ENCODE peak calls at places on chromosomes 6 and 20, in ten cellular contexts. One of them, this sample, is unnamed.
A peak's percentile ranks its signal among the peaks of the same experiment; 100 is the strongest.

GRCh38 chr20:49747707-49748524 is 34.2 kb upstream of the B4GALT5 start:
- DNase-seq in esophagus squamous epithelium: no peak
- DNase-seq in breast epithelium: peak; percentile 86
- DNase-seq in H54: no peak
- DNase-seq in IMR-90: peak; percentile 50
- DNase-seq in esophagus muscularis mucosa: peak; percentile 95
- DNase-seq in Peyer's patch: peak; percentile 29
- DNase-seq in sigmoid colon: peak; percentile 97
- DNase-seq in endothelial cell of umbilical vein: peak; percentile 69
- DNase-seq in GM12878: no peak
- DNase-seq in this sample: peak; percentile 79

GRCh38 chr6:150038202-150038830 is 13.0 kb upstream of the RAET1L start:
- DNase-seq in sigmoid colon: no peak
- DNase-seq in endothelial cell of umbilical vein: no peak
- DNase-seq in H54: no peak
- DNase-seq in Peyer's patch: no peak
- DNase-seq in breast epithelium: no peak
- DNase-seq in esophagus squamous epithelium: no peak
- DNase-seq in GM12878: no peak
- DNase-seq in IMR-90: no peak
- DNase-seq in esophagus muscularis mucosa: no peak
- DNase-seq in this sample: no peak

GRCh38 chr20:51140671-51141070 is 117.8 kb upstream of the KCNG1 start:
- DNase-seq in GM12878: no peak
- DNase-seq in H54: no peak
- DNase-seq in endothelial cell of umbilical vein: no peak
- DNase-seq in sigmoid colon: peak; percentile 12
- DNase-seq in esophagus squamous epithelium: no peak
- DNase-seq in Peyer's patch: no peak
- DNase-seq in IMR-90: no peak
- DNase-seq in esophagus muscularis mucosa: no peak
- DNase-seq in breast epithelium: no peak
- DNase-seq in this sample: no peak

GRCh38 chr6:132746049-132746448 is 11.7 kb downstream of the VNN2 start:
- DNase-seq in esophagus squamous epithelium: no peak
- DNase-seq in GM12878: no peak
- DNase-seq in Peyer's patch: no peak
- DNase-seq in H54: no peak
- DNase-seq in IMR-90: no peak
- DNase-seq in endothelial cell of umbilical vein: no peak
- DNase-seq in breast epithelium: no peak
- DNase-seq in esophagus muscularis mucosa: no peak
- DNase-seq in sigmoid colon: no peak
- DNase-seq in this sample: no peak

GRCh38 chr6:125835221-125835744 is 44.5 kb downstream of the NCOA7 start:
- DNase-seq in breast epithelium: no peak
- DNase-seq in endothelial cell of umbilical vein: peak; percentile 91
- DNase-seq in esophagus muscularis mucosa: no peak
- DNase-seq in Peyer's patch: no peak
- DNase-seq in sigmoid colon: peak; percentile 72
- DNase-seq in H54: no peak
- DNase-seq in GM12878: no peak
- DNase-seq in esophagus squamous epithelium: no peak
- DNase-seq in IMR-90: peak; percentile 75
- DNase-seq in this sample: no peak

GRCh38 chr20:62876826-62877728 is 15.5 kb upstream of the TCFL5 start:
- DNase-seq in H54: no peak
- DNase-seq in esophagus squamous epithelium: no peak
- DNase-seq in breast epithelium: peak; percentile 70
- DNase-seq in GM12878: no peak
- DNase-seq in sigmoid colon: peak; percentile 94
- DNase-seq in Peyer's patch: no peak
- DNase-seq in endothelial cell of umbilical vein: peak; percentile 65
- DNase-seq in IMR-90: no peak
- DNase-seq in esophagus muscularis mucosa: no peak
- DNase-seq in this sample: no peak

GRCh38 chr6:121548146-121548545 is 112.7 kb downstream of the GJA1 start:
- DNase-seq in esophagus squamous epithelium: no peak
- DNase-seq in H54: no peak
- DNase-seq in esophagus muscularis mucosa: no peak
- DNase-seq in Peyer's patch: no peak
- DNase-seq in GM12878: no peak
- DNase-seq in IMR-90: no peak
- DNase-seq in breast epithelium: no peak
- DNase-seq in endothelial cell of umbilical vein: no peak
- DNase-seq in sigmoid colon: no peak
- DNase-seq in this sample: no peak

GRCh38 chr6:100678027-100678426 is 203.1 kb downstream of the ASCC3 start:
- DNase-seq in Peyer's patch: no peak
- DNase-seq in GM12878: no peak
- DNase-seq in esophagus muscularis mucosa: no peak
- DNase-seq in breast epithelium: no peak
- DNase-seq in H54: no peak
- DNase-seq in sigmoid colon: no peak
- DNase-seq in endothelial cell of umbilical vein: no peak
- DNase-seq in esophagus squamous epithelium: no peak
- DNase-seq in IMR-90: peak; percentile 28
- DNase-seq in this sample: peak; percentile 16

GRCh38 chr20:25083773-25084615 is 2.1 kb upstream of the VSX1 start:
- DNase-seq in GM12878: no peak
- DNase-seq in endothelial cell of umbilical vein: no peak
- DNase-seq in Peyer's patch: peak; percentile 8
- DNase-seq in esophagus muscularis mucosa: no peak
- DNase-seq in H54: no peak
- DNase-seq in sigmoid colon: no peak
- DNase-seq in esophagus squamous epithelium: no peak
- DNase-seq in IMR-90: no peak
- DNase-seq in breast epithelium: no peak
- DNase-seq in this sample: no peak

GRCh38 chr20:53578492-53579222 is 15.0 kb downstream of the ZNF217 start:
- DNase-seq in esophagus squamous epithelium: peak; percentile 11
- DNase-seq in sigmoid colon: no peak
- DNase-seq in GM12878: peak; percentile 76
- DNase-seq in esophagus muscularis mucosa: no peak
- DNase-seq in Peyer's patch: peak; percentile 63
- DNase-seq in H54: peak; percentile 36
- DNase-seq in endothelial cell of umbilical vein: peak; percentile 90
- DNase-seq in IMR-90: peak; percentile 89
- DNase-seq in breast epithelium: peak; percentile 28
- DNase-seq in this sample: peak; percentile 93

GRCh38 chr6:8506123-8506522 is 70.8 kb upstream of the SLC35B3 start:
- DNase-seq in endothelial cell of umbilical vein: no peak
- DNase-seq in IMR-90: no peak
- DNase-seq in GM12878: no peak
- DNase-seq in esophagus muscularis mucosa: no peak
- DNase-seq in Peyer's patch: no peak
- DNase-seq in sigmoid colon: no peak
- DNase-seq in esophagus squamous epithelium: no peak
- DNase-seq in breast epithelium: no peak
- DNase-seq in H54: no peak
- DNase-seq in this sample: no peak

GRCh38 chr6:19410477-19410876 is 426.7 kb upstream of the ID4 start:
- DNase-seq in Peyer's patch: no peak
- DNase-seq in IMR-90: peak; percentile 51
- DNase-seq in esophagus muscularis mucosa: no peak
- DNase-seq in H54: peak; percentile 23
- DNase-seq in GM12878: no peak
- DNase-seq in breast epithelium: no peak
- DNase-seq in sigmoid colon: no peak
- DNase-seq in endothelial cell of umbilical vein: no peak
- DNase-seq in esophagus squamous epithelium: no peak
- DNase-seq in this sample: no peak

GRCh38 chr6:44062771-44063560 is 64.3 kb downstream of the MRPL14 start:
- DNase-seq in esophagus muscularis mucosa: no peak
- DNase-seq in esophagus squamous epithelium: no peak
- DNase-seq in GM12878: no peak
- DNase-seq in H54: no peak
- DNase-seq in Peyer's patch: no peak
- DNase-seq in breast epithelium: no peak
- DNase-seq in endothelial cell of umbilical vein: no peak
- DNase-seq in sigmoid colon: no peak
- DNase-seq in IMR-90: no peak
- DNase-seq in this sample: no peak

GRCh38 chr20:58023346-58023745 is 205.1 kb downstream of the ANKRD60 start:
- DNase-seq in H54: no peak
- DNase-seq in esophagus squamous epithelium: no peak
- DNase-seq in esophagus muscularis mucosa: no peak
- DNase-seq in GM12878: no peak
- DNase-seq in IMR-90: no peak
- DNase-seq in breast epithelium: no peak
- DNase-seq in sigmoid colon: no peak
- DNase-seq in endothelial cell of umbilical vein: no peak
- DNase-seq in Peyer's patch: no peak
- DNase-seq in this sample: no peak

GRCh38 chr20:10652185-10652584 is 21.6 kb downstream of the JAG1 start:
- DNase-seq in sigmoid colon: no peak
- DNase-seq in H54: no peak
- DNase-seq in esophagus squamous epithelium: no peak
- DNase-seq in GM12878: no peak
- DNase-seq in endothelial cell of umbilical vein: no peak
- DNase-seq in breast epithelium: no peak
- DNase-seq in Peyer's patch: no peak
- DNase-seq in IMR-90: no peak
- DNase-seq in esophagus muscularis mucosa: no peak
- DNase-seq in this sample: no peak

GRCh38 chr20:10649817-10650200 is 24.0 kb downstream of the JAG1 start:
- DNase-seq in endothelial cell of umbilical vein: no peak
- DNase-seq in breast epithelium: no peak
- DNase-seq in esophagus muscularis mucosa: no peak
- DNase-seq in H54: no peak
- DNase-seq in IMR-90: no peak
- DNase-seq in esophagus squamous epithelium: no peak
- DNase-seq in Peyer's patch: no peak
- DNase-seq in GM12878: no peak
- DNase-seq in sigmoid colon: no peak
- DNase-seq in this sample: no peak

GRCh38 chr20:10649080-10649816 is 24.6 kb downstream of the JAG1 start:
- DNase-seq in Peyer's patch: no peak
- DNase-seq in esophagus squamous epithelium: no peak
- DNase-seq in sigmoid colon: no peak
- DNase-seq in endothelial cell of umbilical vein: no peak
- DNase-seq in GM12878: no peak
- DNase-seq in H54: no peak
- DNase-seq in esophagus muscularis mucosa: no peak
- DNase-seq in breast epithelium: no peak
- DNase-seq in IMR-90: no peak
- DNase-seq in this sample: no peak

GRCh38 chr20:10652660-10653191 is 21.1 kb downstream of the JAG1 start:
- DNase-seq in sigmoid colon: peak; percentile 67
- DNase-seq in IMR-90: peak; percentile 17
- DNase-seq in H54: no peak
- DNase-seq in endothelial cell of umbilical vein: peak; percentile 53
- DNase-seq in esophagus muscularis mucosa: no peak
- DNase-seq in Peyer's patch: no peak
- DNase-seq in GM12878: no peak
- DNase-seq in breast epithelium: no peak
- DNase-seq in esophagus squamous epithelium: no peak
- DNase-seq in this sample: no peak

GRCh38 chr20:10651227-10651990 is 22.4 kb downstream of the JAG1 start:
- DNase-seq in GM12878: no peak
- DNase-seq in esophagus squamous epithelium: no peak
- DNase-seq in H54: no peak
- DNase-seq in Peyer's patch: no peak
- DNase-seq in sigmoid colon: peak; percentile 85
- DNase-seq in IMR-90: peak; percentile 59
- DNase-seq in breast epithelium: no peak
- DNase-seq in esophagus muscularis mucosa: no peak
- DNase-seq in endothelial cell of umbilical vein: peak; percentile 60
- DNase-seq in this sample: no peak
- TF ChIP-seq POLR2A in GM12878: no peak
- TF ChIP-seq POLR2A in esophagus squamous epithelium: no peak
- TF ChIP-seq POLR2A in H54: no peak
- TF ChIP-seq POLR2A in Peyer's patch: no peak
- TF ChIP-seq POLR2A in sigmoid colon: no peak
- TF ChIP-seq POLR2A in IMR-90: no peak
- TF ChIP-seq POLR2A in breast epithelium: no peak
- TF ChIP-seq POLR2A in esophagus muscularis mucosa: no peak
- TF ChIP-seq POLR2A in endothelial cell of umbilical vein: no peak
- TF ChIP-seq POLR2A in this sample: no peak

DNA sequence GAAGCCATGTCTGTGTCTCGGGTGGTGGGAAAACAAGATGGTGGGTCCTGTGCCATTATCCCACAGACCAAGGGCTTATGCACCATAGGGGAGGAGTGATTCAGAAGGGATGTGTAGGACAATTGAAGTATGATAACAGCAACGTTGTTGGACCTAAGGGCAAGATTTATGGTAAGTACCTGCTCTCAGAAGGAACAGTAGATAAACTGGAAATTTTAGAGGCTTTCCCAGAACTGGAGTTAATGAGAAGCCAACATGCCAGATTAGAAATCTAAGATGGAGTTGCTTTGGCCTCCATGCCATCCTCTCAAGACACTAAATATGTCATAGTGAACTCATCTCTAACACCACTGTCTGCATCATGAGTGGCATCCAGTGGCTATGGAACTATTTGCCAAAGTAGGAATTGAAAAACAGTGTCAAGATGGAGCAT is 84.7 kb upstream of the MYLIP start:
- DNase-seq in GM12878: no peak
- DNase-seq in Peyer's patch: no peak
- DNase-seq in breast epithelium: no peak
- DNase-seq in IMR-90: no peak
- DNase-seq in esophagus squamous epithelium: no peak
- DNase-seq in sigmoid colon: no peak
- DNase-seq in esophagus muscularis mucosa: no peak
- DNase-seq in endothelial cell of umbilical vein: no peak
- DNase-seq in H54: no peak
- DNase-seq in this sample: no peak
- TF ChIP-seq POLR2A in GM12878: no peak
- TF ChIP-seq POLR2A in Peyer's patch: no peak
- TF ChIP-seq POLR2A in breast epithelium: no peak
- TF ChIP-seq POLR2A in IMR-90: no peak
- TF ChIP-seq POLR2A in esophagus squamous epithelium: no peak
- TF ChIP-seq POLR2A in sigmoid colon: no peak
- TF ChIP-seq POLR2A in esophagus muscularis mucosa: no peak
- TF ChIP-seq POLR2A in endothelial cell of umbilical vein: no peak
- TF ChIP-seq POLR2A in H54: no peak
- TF ChIP-seq POLR2A in this sample: no peak

GRCh38 chr20:35146922-35147574 is at the start of gene EDEM2:
- DNase-seq in breast epithelium: peak; percentile 90
- DNase-seq in GM12878: peak; percentile 88
- DNase-seq in H54: peak; percentile 93
- DNase-seq in sigmoid colon: peak; percentile 97
- DNase-seq in IMR-90: peak; percentile 96
- DNase-seq in esophagus muscularis mucosa: peak; percentile 98
- DNase-seq in esophagus squamous epithelium: peak; percentile 48
- DNase-seq in endothelial cell of umbilical vein: peak; percentile 93
- DNase-seq in Peyer's patch: peak; percentile 86
- DNase-seq in this sample: peak; percentile 95
- TF ChIP-seq POLR2A in breast epithelium: peak; percentile 31
- TF ChIP-seq POLR2A in GM12878: peak; percentile 91
- TF ChIP-seq POLR2A in H54: peak; percentile 83
- TF ChIP-seq POLR2A in sigmoid colon: peak; percentile 25
- TF ChIP-seq POLR2A in IMR-90: no peak
- TF ChIP-seq POLR2A in esophagus muscularis mucosa: no peak
- TF ChIP-seq POLR2A in esophagus squamous epithelium: peak; percentile 67
- TF ChIP-seq POLR2A in endothelial cell of umbilical vein: peak; percentile 75
- TF ChIP-seq POLR2A in Peyer's patch: peak; percentile 67
- TF ChIP-seq POLR2A in this sample: peak; percentile 86

DNA sequence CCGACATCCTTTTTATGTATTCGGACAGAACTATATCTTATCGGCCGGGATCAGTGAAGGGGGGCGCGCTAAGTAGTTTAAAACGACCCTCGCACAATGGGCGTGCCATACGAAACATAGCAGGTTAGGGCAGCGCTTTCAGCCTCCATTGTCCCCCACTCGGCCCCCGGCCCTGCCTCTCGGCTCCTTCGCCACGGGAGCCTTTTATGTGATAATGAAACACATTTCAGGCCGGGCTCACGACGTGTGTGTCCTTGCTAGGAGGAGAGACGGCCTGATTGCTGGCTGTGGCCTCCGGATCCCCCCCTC is 5.3 kb downstream of the FOXA2 start:
- DNase-seq in sigmoid colon: no peak
- DNase-seq in H54: no peak
- DNase-seq in esophagus squamous epithelium: no peak
- DNase-seq in GM12878: no peak
- DNase-seq in esophagus muscularis mucosa: no peak
- DNase-seq in breast epithelium: no peak
- DNase-seq in endothelial cell of umbilical vein: no peak
- DNase-seq in IMR-90: no peak
- DNase-seq in Peyer's patch: no peak
- DNase-seq in this sample: no peak
- TF ChIP-seq POLR2A in sigmoid colon: no peak
- TF ChIP-seq POLR2A in H54: no peak
- TF ChIP-seq POLR2A in esophagus squamous epithelium: no peak
- TF ChIP-seq POLR2A in GM12878: no peak
- TF ChIP-seq POLR2A in esophagus muscularis mucosa: no peak
- TF ChIP-seq POLR2A in breast epithelium: no peak
- TF ChIP-seq POLR2A in endothelial cell of umbilical vein: no peak
- TF ChIP-seq POLR2A in IMR-90: no peak
- TF ChIP-seq POLR2A in Peyer's patch: no peak
- TF ChIP-seq POLR2A in this sample: no peak